ENCODE peak calls at places on chromosomes 6 and 20, in six cellular contexts. One of them, this sample, is unnamed.

GRCh38 chr20:910840-911770 is 5.0 kb downstream of the ANGPT4 start:
- DNase-seq in H1: no peak
- DNase-seq in mesendoderm: no peak
- DNase-seq in neuronal stem cell: no peak
- DNase-seq in IMR-90: peak; percentile 10
- DNase-seq in trophoblast cell: no peak
- DNase-seq in this sample: no peak

GRCh38 chr6:156699017-156699421 is 78.2 kb upstream of the ARID1B start:
- DNase-seq in H1: no peak
- DNase-seq in mesendoderm: no peak
- DNase-seq in neuronal stem cell: no peak
- DNase-seq in IMR-90: peak; percentile 91
- DNase-seq in trophoblast cell: peak; percentile 11
- DNase-seq in this sample: peak; percentile 58

GRCh38 chr20:53707341-53708102 is 113.9 kb upstream of the ZNF217 start:
- DNase-seq in H1: no peak
- DNase-seq in mesendoderm: no peak
- DNase-seq in neuronal stem cell: no peak
- DNase-seq in IMR-90: peak; percentile 66
- DNase-seq in trophoblast cell: no peak
- DNase-seq in this sample: peak; percentile 65

GRCh38 chr6:16473184-16473907 is 235.0 kb downstream of the GMPR start:
- DNase-seq in H1: no peak
- DNase-seq in mesendoderm: no peak
- DNase-seq in neuronal stem cell: no peak
- DNase-seq in IMR-90: no peak
- DNase-seq in trophoblast cell: no peak
- DNase-seq in this sample: no peak

GRCh38 chr6:57207141-57207540 is 15.0 kb downstream of the RAB23 start:
- DNase-seq in H1: no peak
- DNase-seq in mesendoderm: peak; percentile 9
- DNase-seq in neuronal stem cell: no peak
- DNase-seq in IMR-90: peak; percentile 65
- DNase-seq in trophoblast cell: no peak
- DNase-seq in this sample: peak; percentile 78

GRCh38 chr6:98958791-98959190 is 11.0 kb upstream of the FBXL4 start:
- DNase-seq in H1: no peak
- DNase-seq in mesendoderm: no peak
- DNase-seq in neuronal stem cell: no peak
- DNase-seq in IMR-90: no peak
- DNase-seq in trophoblast cell: no peak
- DNase-seq in this sample: no peak

GRCh38 chr6:35674594-35674993 is 14.1 kb downstream of the FKBP5 start:
- DNase-seq in H1: no peak
- DNase-seq in mesendoderm: peak; percentile 64
- DNase-seq in neuronal stem cell: no peak
- DNase-seq in IMR-90: no peak
- DNase-seq in trophoblast cell: no peak
- DNase-seq in this sample: no peak

GRCh38 chr6:139373928-139374356 is 506 bp downstream of the CITED2 start:
- DNase-seq in H1: no peak
- DNase-seq in mesendoderm: no peak
- DNase-seq in neuronal stem cell: no peak
- DNase-seq in IMR-90: no peak
- DNase-seq in trophoblast cell: no peak
- DNase-seq in this sample: no peak

GRCh38 chr6:138654715-138655634 is 118.6 kb upstream of the CCDC28A start:
- DNase-seq in H1: no peak
- DNase-seq in mesendoderm: no peak
- DNase-seq in neuronal stem cell: no peak
- DNase-seq in IMR-90: peak; percentile 15
- DNase-seq in trophoblast cell: no peak
- DNase-seq in this sample: peak; percentile 38

GRCh38 chr6:87483929-87484328 is 11.2 kb downstream of the SLC35A1 start:
- DNase-seq in H1: peak; percentile 80
- DNase-seq in mesendoderm: peak; percentile 94
- DNase-seq in neuronal stem cell: peak; percentile 11
- DNase-seq in IMR-90: peak; percentile 43
- DNase-seq in trophoblast cell: peak; percentile 91
- DNase-seq in this sample: peak; percentile 71

GRCh38 chr20:32112862-32113261 is 3.3 kb downstream of the TM9SF4 start:
- DNase-seq in H1: no peak
- DNase-seq in mesendoderm: no peak
- DNase-seq in neuronal stem cell: no peak
- DNase-seq in IMR-90: no peak
- DNase-seq in trophoblast cell: peak; percentile 35
- DNase-seq in this sample: no peak

GRCh38 chr20:33522256-33522820 is 32.4 kb downstream of the CBFA2T2 start:
- DNase-seq in H1: no peak
- DNase-seq in mesendoderm: no peak
- DNase-seq in neuronal stem cell: no peak
- DNase-seq in IMR-90: no peak
- DNase-seq in trophoblast cell: no peak
- DNase-seq in this sample: no peak

GRCh38 chr6:128519931-128520435 is 416 bp downstream of the PTPRK start:
- DNase-seq in H1: no peak
- DNase-seq in mesendoderm: peak; percentile 87
- DNase-seq in neuronal stem cell: peak; percentile 73
- DNase-seq in IMR-90: no peak
- DNase-seq in trophoblast cell: peak; percentile 65
- DNase-seq in this sample: no peak

GRCh38 chr20:58389324-58389967 is 417 bp downstream of the VAPB start:
- DNase-seq in H1: no peak
- DNase-seq in mesendoderm: peak; percentile 67
- DNase-seq in neuronal stem cell: no peak
- DNase-seq in IMR-90: peak; percentile 32
- DNase-seq in trophoblast cell: peak; percentile 56
- DNase-seq in this sample: peak; percentile 67

GRCh38 chr6:55528624-55529023 is 50.4 kb downstream of the HMGCLL1 start:
- DNase-seq in H1: no peak
- DNase-seq in mesendoderm: peak; percentile 73
- DNase-seq in neuronal stem cell: peak; percentile 5
- DNase-seq in IMR-90: peak; percentile 37
- DNase-seq in trophoblast cell: peak; percentile 58
- DNase-seq in this sample: peak; percentile 71

GRCh38 chr6:11111769-11112437 is 378 bp upstream of the ERVFRD-1 start:
- DNase-seq in H1: no peak
- DNase-seq in mesendoderm: peak; percentile 57
- DNase-seq in neuronal stem cell: no peak
- DNase-seq in IMR-90: no peak
- DNase-seq in trophoblast cell: peak; percentile 86
- DNase-seq in this sample: no peak

GRCh38 chr6:37492236-37493046 is 7.3 kb downstream of the CCDC167 start:
- DNase-seq in H1: no peak
- DNase-seq in mesendoderm: no peak
- DNase-seq in neuronal stem cell: no peak
- DNase-seq in IMR-90: no peak
- DNase-seq in trophoblast cell: no peak
- DNase-seq in this sample: no peak

GRCh38 chr20:4949833-4950178 is 51.5 kb downstream of the SLC23A2 start:
- DNase-seq in H1: no peak
- DNase-seq in mesendoderm: peak; percentile 40
- DNase-seq in neuronal stem cell: no peak
- DNase-seq in IMR-90: peak; percentile 63
- DNase-seq in trophoblast cell: peak; percentile 54
- DNase-seq in this sample: peak; percentile 46

GRCh38 chr6:37032239-37032638 is 26.8 kb downstream of the FGD2 start:
- DNase-seq in H1: no peak
- DNase-seq in mesendoderm: no peak
- DNase-seq in neuronal stem cell: no peak
- DNase-seq in IMR-90: no peak
- DNase-seq in trophoblast cell: no peak
- DNase-seq in this sample: no peak

GRCh38 chr6:162343196-162343901 is 384.2 kb downstream of the PRKN start:
- DNase-seq in H1: no peak
- DNase-seq in mesendoderm: peak; percentile 52
- DNase-seq in neuronal stem cell: no peak
- DNase-seq in IMR-90: no peak
- DNase-seq in trophoblast cell: no peak
- DNase-seq in this sample: no peak
- H4K8ac ChIP-seq in H1: no peak overlapping the region
- H4K8ac ChIP-seq in mesendoderm: no peak overlapping the region
- H4K8ac ChIP-seq in neuronal stem cell: no peak overlapping the region
- H4K8ac ChIP-seq in IMR-90: no peak overlapping the region
- H4K8ac ChIP-seq in trophoblast cell: no peak overlapping the region
- H4K8ac ChIP-seq in this sample: no peak overlapping the region

DNA sequence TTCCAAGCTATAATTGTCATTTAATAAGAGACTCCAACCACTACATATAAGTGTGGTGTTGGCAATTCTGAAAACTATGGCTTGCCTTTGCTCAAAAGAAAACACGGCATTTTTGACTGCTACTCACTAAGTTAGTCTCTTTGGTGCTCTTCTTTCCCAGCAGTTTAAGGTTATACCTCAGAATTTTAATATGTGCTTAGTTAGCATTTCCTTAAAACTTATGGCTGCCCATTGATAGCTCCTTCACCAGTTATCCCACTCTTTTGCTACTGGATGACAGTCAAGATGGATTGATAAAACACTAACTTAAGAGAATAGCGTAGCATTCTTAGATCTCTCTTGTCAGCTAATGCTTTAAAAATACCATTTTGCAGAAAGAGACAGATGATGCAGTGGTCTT is 34.1 kb downstream of the GOPC start:
- DNase-seq in H1: no peak
- DNase-seq in mesendoderm: no peak
- DNase-seq in neuronal stem cell: no peak
- DNase-seq in IMR-90: no peak
- DNase-seq in trophoblast cell: no peak
- DNase-seq in this sample: no peak
- H3K36me3 ChIP-seq in H1: peaks cover 55% of the 10 kb centered on the region
- H3K36me3 ChIP-seq in mesendoderm: no peaks in the 10 kb centered on the region
- H3K36me3 ChIP-seq in neuronal stem cell: peaks cover 74% of the 10 kb centered on the region
- H3K36me3 ChIP-seq in IMR-90: peaks cover 18% of the 10 kb centered on the region
- H3K36me3 ChIP-seq in trophoblast cell: peaks cover 6% of the 10 kb centered on the region
- H3K36me3 ChIP-seq in this sample: peaks cover 84% of the 10 kb centered on the region

DNA sequence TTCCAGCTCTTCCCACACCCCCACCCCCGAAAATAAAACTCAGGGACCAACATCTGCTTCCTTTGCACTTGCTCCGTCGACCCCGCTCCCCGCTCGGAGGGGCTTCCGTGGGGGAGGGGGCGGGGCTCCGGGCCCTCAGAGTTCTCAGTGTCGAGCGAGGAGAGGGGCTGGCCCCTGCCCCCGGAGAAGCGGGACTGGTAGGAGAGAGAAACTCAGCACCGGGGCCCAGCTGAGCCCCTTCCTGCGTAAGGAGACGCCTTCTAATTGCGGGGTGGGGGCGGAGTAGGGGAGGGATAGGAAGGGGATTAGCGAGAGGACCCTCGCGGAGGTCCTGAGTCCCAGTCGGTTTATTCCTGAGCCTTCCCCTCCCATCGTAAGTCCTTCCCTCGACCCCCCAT is 22.3 kb upstream of the SLC22A7 start:
- DNase-seq in H1: no peak
- DNase-seq in mesendoderm: no peak
- DNase-seq in neuronal stem cell: no peak
- DNase-seq in IMR-90: no peak
- DNase-seq in trophoblast cell: no peak
- DNase-seq in this sample: no peak
- H3K4me3 ChIP-seq in H1: peak overlapping the region; percentile 52
- H3K4me3 ChIP-seq in mesendoderm: peak overlapping the region; percentile 35
- H3K4me3 ChIP-seq in neuronal stem cell: peak overlapping the region; percentile 66
- H3K4me3 ChIP-seq in IMR-90: no peak overlapping the region
- H3K4me3 ChIP-seq in trophoblast cell: no peak overlapping the region
- H3K4me3 ChIP-seq in this sample: no peak overlapping the region

GRCh38 chr6:170010665-170011232 is 259.3 kb downstream of the ERMARD start:
- DNase-seq in H1: no peak
- DNase-seq in mesendoderm: no peak
- DNase-seq in neuronal stem cell: no peak
- DNase-seq in IMR-90: no peak
- DNase-seq in trophoblast cell: no peak
- DNase-seq in this sample: no peak

GRCh38 chr6:170008386-170008785 is 257.0 kb downstream of the ERMARD start:
- DNase-seq in H1: no peak
- DNase-seq in mesendoderm: no peak
- DNase-seq in neuronal stem cell: no peak
- DNase-seq in IMR-90: no peak
- DNase-seq in trophoblast cell: no peak
- DNase-seq in this sample: no peak

GRCh38 chr6:170006524-170007467 is 255.4 kb downstream of the ERMARD start:
- DNase-seq in H1: peak; percentile 82
- DNase-seq in mesendoderm: peak; percentile 95
- DNase-seq in neuronal stem cell: peak; percentile 64
- DNase-seq in IMR-90: no peak
- DNase-seq in trophoblast cell: peak; percentile 88
- DNase-seq in this sample: no peak

GRCh38 chr6:170007468-170008240 is 256.2 kb downstream of the ERMARD start:
- DNase-seq in H1: no peak
- DNase-seq in mesendoderm: peak; percentile 68
- DNase-seq in neuronal stem cell: peak; percentile 50
- DNase-seq in IMR-90: no peak
- DNase-seq in trophoblast cell: no peak
- DNase-seq in this sample: no peak

DNA sequence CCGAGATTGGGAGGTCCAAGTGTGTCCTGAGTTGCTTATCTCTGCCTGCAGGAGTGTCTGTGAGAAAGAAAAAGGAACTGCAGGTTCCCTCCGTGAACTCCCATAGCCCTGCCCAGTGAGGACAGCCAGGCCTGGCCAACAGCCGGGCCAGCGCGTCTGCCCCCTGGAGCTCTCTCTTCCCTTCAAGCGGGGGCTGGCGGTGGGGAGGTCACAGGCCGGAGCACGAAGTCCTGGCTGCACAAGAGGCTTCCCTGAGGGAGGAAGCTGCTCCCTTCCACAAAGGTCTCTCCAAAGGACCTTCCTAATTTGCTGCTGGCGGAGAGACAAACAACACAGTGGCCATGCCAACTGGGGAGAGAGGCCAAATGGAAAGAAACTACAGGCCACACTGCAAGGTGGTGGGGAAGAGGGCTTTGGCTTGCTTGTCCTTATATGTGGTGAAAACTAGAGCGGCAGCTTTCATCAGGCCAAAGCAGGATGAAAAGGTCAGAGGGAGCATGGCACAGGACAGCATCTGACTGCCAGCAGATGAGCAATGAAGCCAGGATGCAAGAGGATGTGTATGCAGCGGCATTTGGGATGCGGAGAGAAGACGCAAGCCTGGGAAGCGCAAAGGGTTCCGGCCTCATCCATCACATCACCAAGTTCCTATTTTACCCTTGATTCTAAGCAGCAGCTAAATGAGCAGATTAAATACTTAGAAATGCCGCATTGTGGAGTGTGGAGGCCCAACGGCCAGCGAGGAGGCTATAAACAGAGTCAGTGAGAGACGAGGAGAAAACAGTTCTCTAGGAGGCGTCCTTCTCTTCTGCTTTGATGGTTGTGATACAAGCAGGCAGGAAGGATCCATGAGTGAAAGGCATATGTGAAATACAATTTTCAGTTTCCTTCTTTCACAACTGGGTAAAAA is 260.1 kb downstream of the ERMARD start:
- DNase-seq in H1: no peak
- DNase-seq in mesendoderm: peak; percentile 27
- DNase-seq in neuronal stem cell: no peak
- DNase-seq in IMR-90: no peak
- DNase-seq in trophoblast cell: no peak
- DNase-seq in this sample: no peak
- H4K8ac ChIP-seq in H1: no peak overlapping the region
- H4K8ac ChIP-seq in mesendoderm: no peak overlapping the region
- H4K8ac ChIP-seq in neuronal stem cell: no peak overlapping the region
- H4K8ac ChIP-seq in IMR-90: no peak overlapping the region
- H4K8ac ChIP-seq in trophoblast cell: no peak overlapping the region
- H4K8ac ChIP-seq in this sample: no peak overlapping the region